ENCODE peak calls at places on chromosomes 4 and X, in nine cellular contexts. E is small intestine; Q is body of pancreas; M is aorta; N is CD8-positive, alpha-beta T cell; V is fibroblast of lung; O is IMR-90; W is right cardiac atrium; Z is tibial nerve. T is an unnamed sample.
A peak's percentile ranks its signal among the peaks of the same experiment; 100 is the strongest.

GRCh38 chr4:101871962-101872676 is 81.6 kb downstream of the BANK1 start:
- DNase-seq in M (no peak), N (no peak), V (no peak), E (no peak), O (no peak), Q (no peak), W (no peak), Z (no peak), T (no peak)

GRCh38 chr4:13783800-13784411 is 156.4 kb upstream of the BOD1L1 start:
- DNase-seq in Q (no peak), V (peak; percentile 40), O (no peak), N (no peak), E (peak; percentile 25), Z (no peak), W (peak; percentile 12), M (no peak), T (no peak)

GRCh38 chr4:86218721-86219481 is 141.0 kb downstream of the MAPK10 start:
- DNase-seq in Q (no peak), W (no peak), Z (no peak), M (no peak), O (peak; percentile 53), E (no peak), V (peak; percentile 75), N (no peak), T (no peak)

GRCh38 chr4:48431401-48431800 is 51.7 kb upstream of the SLC10A4 start:
- DNase-seq in W (no peak), M (no peak), V (no peak), E (no peak), O (no peak), N (no peak), Z (no peak), Q (no peak), T (no peak)

GRCh38 chr4:140315032-140315826 is 58.2 kb upstream of the SCOC start:
- DNase-seq in Q (no peak), M (no peak), V (peak; percentile 36), N (no peak), Z (no peak), O (peak; percentile 20), E (no peak), W (no peak), T (peak; percentile 64)

GRCh38 chr4:3447431-3448395 is 5.9 kb downstream of the HGFAC start:
- DNase-seq in N (no peak), Q (no peak), W (peak; percentile 46), O (no peak), M (no peak), Z (no peak), E (no peak), V (no peak), T (no peak)

GRCh38 chrX:118212817-118213183 is 96.2 kb upstream of the KLHL13 start:
- DNase-seq in Q (no peak), Z (no peak), E (no peak), M (no peak), V (peak; percentile 15), N (no peak), O (no peak), W (no peak), T (no peak)

GRCh38 chr4:95867919-95868318 is 28.0 kb downstream of the PDHA2 start:
- DNase-seq in M (no peak), Q (no peak), O (no peak), E (no peak), V (peak; percentile 9), Z (no peak), N (no peak), W (no peak), T (no peak)

GRCh38 chr4:78667764-78668163 is 108.4 kb upstream of the BMP2K start:
- DNase-seq in Z (no peak), Q (no peak), E (no peak), M (no peak), N (no peak), W (no peak), V (no peak), O (no peak), T (no peak)

GRCh38 chr4:182143086-182143821 is 99.9 kb upstream of the TENM3 start:
- DNase-seq in Z (no peak), O (peak; percentile 29), Q (peak; percentile 13), M (no peak), E (peak; percentile 77), N (no peak), V (peak; percentile 65), W (no peak), T (no peak)

GRCh38 chr4:170243662-170244288 is 154.0 kb upstream of the AADAT start:
- DNase-seq in M (no peak), W (no peak), O (no peak), Q (no peak), N (no peak), E (no peak), V (peak; percentile 27), Z (no peak), T (no peak)

GRCh38 chrX:52852110-52852872 is 15.6 kb downstream of the XAGE3 start:
- DNase-seq in O (peak; percentile 43), E (no peak), V (peak; percentile 16), W (no peak), N (no peak), M (no peak), Q (no peak), Z (no peak), T (no peak)

GRCh38 chr4:61531188-61531587 is 331.1 kb downstream of the ADGRL3 start:
- DNase-seq in N (no peak), M (no peak), E (no peak), Z (no peak), V (no peak), Q (no peak), O (no peak), W (no peak), T (no peak)

GRCh38 chr4:74794341-74794801 is at the start of gene BTC:
- DNase-seq in O (no peak), W (peak; percentile 61), M (peak; percentile 59), Z (no peak), Q (peak; percentile 77), V (peak; percentile 6), N (no peak), E (peak; percentile 80), T (no peak)

GRCh38 chrX:13662537-13662841 is 9.5 kb downstream of the TCEANC start:
- DNase-seq in O (peak; percentile 67), Q (no peak), W (no peak), V (peak; percentile 35), Z (peak; percentile 11), E (no peak), M (no peak), N (no peak), T (no peak)

GRCh38 chrX:13666836-13667235 is 13.9 kb downstream of the TCEANC start:
- DNase-seq in E (no peak), Z (no peak), O (no peak), N (no peak), Q (no peak), V (no peak), M (peak; percentile 54), W (peak; percentile 65), T (no peak)

GRCh38 chrX:13661735-13662536 is 9.0 kb downstream of the TCEANC start:
- DNase-seq in M (no peak), E (no peak), Q (no peak), V (no peak), N (no peak), Z (no peak), O (no peak), W (no peak), T (no peak)

GRCh38 chrX:13667940-13668339 is 15.0 kb downstream of the TCEANC start:
- DNase-seq in W (no peak), O (no peak), V (no peak), N (no peak), E (no peak), M (no peak), Q (no peak), Z (no peak), T (no peak)

GRCh38 chrX:13664026-13664425 is 11.1 kb downstream of the TCEANC start:
- DNase-seq in V (no peak), Z (no peak), W (no peak), M (no peak), Q (no peak), N (no peak), E (no peak), O (no peak), T (no peak)
- H3K4me3 ChIP-seq in V (no peak overlapping the region), Z (no peak overlapping the region), W (no peak overlapping the region), M (no peak overlapping the region), Q (no peak overlapping the region), N (no peak overlapping the region), E (no peak overlapping the region), O (no peak overlapping the region), T (no peak overlapping the region)

GRCh38 chrX:46040001-46040400 is 505.2 kb downstream of the ZNF674 start:
- DNase-seq in O (no peak), E (no peak), Q (no peak), W (no peak), Z (no peak), V (no peak), N (no peak), M (no peak), T (no peak)
- H3K27ac ChIP-seq in O (no peak overlapping the region), E (no peak overlapping the region), Q (no peak overlapping the region), W (no peak overlapping the region), Z (no peak overlapping the region), V (no peak overlapping the region), N (no peak overlapping the region), M (no peak overlapping the region), T (no peak overlapping the region)

DNA sequence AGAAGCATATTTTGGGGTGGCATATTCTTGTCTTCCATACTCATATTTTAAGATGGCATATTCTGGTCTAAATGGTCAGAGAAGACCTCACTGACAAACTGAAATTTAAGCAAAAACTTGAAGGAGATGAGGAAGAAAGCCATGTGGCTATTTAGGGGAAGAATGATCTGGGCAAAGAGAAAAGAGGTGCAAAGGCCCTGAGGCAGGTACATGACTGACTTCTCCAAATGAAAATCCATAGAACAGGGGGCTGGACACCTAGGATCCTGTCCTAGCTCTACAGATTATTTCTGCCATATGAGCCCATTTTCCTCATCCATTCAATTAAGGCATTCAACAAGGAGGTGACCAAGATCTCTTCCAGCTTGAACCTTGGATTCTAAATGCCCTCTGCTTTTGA is 105.6 kb downstream of the IRF2 start:
- DNase-seq in N (no peak), W (no peak), M (no peak), E (no peak), O (no peak), Z (no peak), Q (no peak), V (no peak), T (no peak)
- H3K4me3 ChIP-seq in N (no peak overlapping the region), W (no peak overlapping the region), M (no peak overlapping the region), E (no peak overlapping the region), O (no peak overlapping the region), Z (no peak overlapping the region), Q (no peak overlapping the region), V (no peak overlapping the region), T (no peak overlapping the region)

GRCh38 chr4:89253935-89254334 is 53.7 kb downstream of the GPRIN3 start:
- DNase-seq in W (no peak), E (no peak), Z (no peak), O (no peak), Q (no peak), N (no peak), V (no peak), M (no peak), T (no peak)

GRCh38 chr4:89257376-89257775 is 50.2 kb downstream of the GPRIN3 start:
- DNase-seq in M (no peak), V (no peak), Z (no peak), E (no peak), N (no peak), Q (no peak), W (no peak), O (no peak), T (no peak)

GRCh38 chr4:89256203-89256800 is 51.3 kb downstream of the GPRIN3 start:
- DNase-seq in N (no peak), W (no peak), V (no peak), O (no peak), M (no peak), Z (no peak), Q (no peak), E (no peak), T (no peak)

GRCh38 chr4:89253306-89253705 is 54.3 kb downstream of the GPRIN3 start:
- DNase-seq in M (no peak), W (no peak), O (no peak), Q (no peak), E (peak; percentile 86), N (no peak), V (no peak), Z (no peak), T (no peak)

GRCh38 chr4:89254847-89255246 is 52.8 kb downstream of the GPRIN3 start:
- DNase-seq in N (peak; percentile 59), Z (no peak), V (peak; percentile 3), Q (peak; percentile 56), W (no peak), M (no peak), O (peak; percentile 7), E (peak; percentile 48), T (no peak)
- H3K27ac ChIP-seq in N (no peak overlapping the region), Z (no peak overlapping the region), V (no peak overlapping the region), Q (no peak overlapping the region), W (no peak overlapping the region), M (no peak overlapping the region), O (no peak overlapping the region), E (no peak overlapping the region), T (no peak overlapping the region)